ENCODE peak calls at places on chromosomes 3 and 15, in eight cellular contexts. R, C, T, O, K, H, Y and J are unnamed samples.

GRCh38 chr3:84738101-84738500 is 220.7 kb upstream of the CADM2 start:
- DNase-seq in R (no peak), C (peak; percentile 53), T (no peak), O (no peak), K (no peak), H (no peak), Y (no peak), J (no peak)

GRCh38 chr3:119219069-119219468 is 21.6 kb downstream of the B4GALT4 start:
- DNase-seq in R (no peak), C (no peak), T (no peak), O (no peak), K (no peak), H (no peak), Y (no peak), J (no peak)

GRCh38 chr3:155908086-155908485 is 37.6 kb downstream of the GMPS start:
- DNase-seq in R (no peak), C (no peak), T (no peak), O (no peak), K (no peak), H (no peak), Y (no peak), J (no peak)

GRCh38 chr3:122975163-122975923 is 52.2 kb downstream of the SEMA5B start:
- DNase-seq in R (no peak), C (peak; percentile 43), T (no peak), O (peak; percentile 71), K (no peak), H (peak; percentile 58), Y (peak; percentile 26), J (no peak)

GRCh38 chr3:9452417-9452816 is 55.0 kb downstream of the SETD5 start:
- DNase-seq in R (no peak), C (no peak), T (no peak), O (peak; percentile 57), K (no peak), H (peak; percentile 49), Y (no peak), J (no peak)

GRCh38 chr3:172709776-172710708 is 825 bp downstream of the NCEH1 start:
- DNase-seq in R (no peak), C (peak; percentile 80), T (peak; percentile 39), O (peak; percentile 77), K (no peak), H (peak; percentile 39), Y (no peak), J (no peak)

GRCh38 chr15:56243117-56243773 is 434 bp downstream of the RFX7 start:
- DNase-seq in R (peak; percentile 52), C (peak; percentile 94), T (peak; percentile 9), O (peak; percentile 60), K (peak; percentile 24), H (peak; percentile 25), Y (peak; percentile 64), J (peak; percentile 44)

GRCh38 chr3:139111392-139112229 is 66.9 kb upstream of the PRR23C start:
- DNase-seq in R (no peak), C (peak; percentile 67), T (peak; percentile 67), O (peak; percentile 76), K (peak; percentile 57), H (peak; percentile 61), Y (peak; percentile 69), J (peak; percentile 39)

GRCh38 chr3:37986479-37987314 is 3.9 kb upstream of the VILL start:
- DNase-seq in R (no peak), C (peak; percentile 3), T (no peak), O (no peak), K (no peak), H (no peak), Y (peak; percentile 41), J (no peak)

GRCh38 chr15:76160426-76161152 is 100.8 kb downstream of the TMEM266 start:
- DNase-seq in R (no peak), C (no peak), T (no peak), O (peak; percentile 18), K (no peak), H (no peak), Y (no peak), J (no peak)

GRCh38 chr15:64282701-64283100 is 73.3 kb downstream of the CSNK1G1 start:
- DNase-seq in R (no peak), C (no peak), T (no peak), O (no peak), K (no peak), H (peak; percentile 51), Y (no peak), J (no peak)

GRCh38 chr3:24502690-24503089 is 8.0 kb upstream of the THRB start:
- DNase-seq in R (peak; percentile 42), C (no peak), T (no peak), O (peak; percentile 56), K (no peak), H (peak; percentile 88), Y (no peak), J (no peak)

GRCh38 chr3:38031022-38031994 is 1.9 kb upstream of the PLCD1 start:
- DNase-seq in R (no peak), C (no peak), T (no peak), O (peak; percentile 92), K (no peak), H (no peak), Y (no peak), J (no peak)

GRCh38 chr15:78396186-78396814 is 41.7 kb upstream of the IREB2 start:
- DNase-seq in R (no peak), C (no peak), T (no peak), O (no peak), K (no peak), H (no peak), Y (no peak), J (no peak)

GRCh38 chr15:70799667-70800450 is 36.5 kb upstream of the UACA start:
- DNase-seq in R (no peak), C (no peak), T (no peak), O (peak; percentile 90), K (no peak), H (peak; percentile 99), Y (no peak), J (no peak)

GRCh38 chr15:39594056-39594763 is 13.3 kb downstream of the THBS1 start:
- DNase-seq in R (no peak), C (no peak), T (no peak), O (peak; percentile 41), K (no peak), H (no peak), Y (no peak), J (no peak)

GRCh38 chr3:151293127-151293526 is 14.8 kb upstream of the P2RY14 start:
- DNase-seq in R (no peak), C (no peak), T (no peak), O (no peak), K (no peak), H (no peak), Y (no peak), J (no peak)

GRCh38 chr3:8324727-8325126 is 176.9 kb upstream of the LMCD1 start:
- DNase-seq in R (peak; percentile 54), C (no peak), T (peak; percentile 50), O (peak; percentile 68), K (peak; percentile 12), H (peak; percentile 54), Y (peak; percentile 66), J (no peak)

GRCh38 chr3:170499562-170500156 is 81.0 kb downstream of the CLDN11 start:
- DNase-seq in R (no peak), C (peak; percentile 32), T (peak; percentile 60), O (peak; percentile 85), K (no peak), H (peak; percentile 78), Y (no peak), J (peak; percentile 2)

GRCh38 chr3:19946291-19946831 is 536 bp upstream of the RAB5A start:
- DNase-seq in R (no peak), C (no peak), T (no peak), O (peak; percentile 56), K (no peak), H (no peak), Y (no peak), J (no peak)

GRCh38 chr3:141049681-141050080 is 1.5 kb upstream of the SPSB4 start:
- DNase-seq in R (peak; percentile 20), C (no peak), T (peak; percentile 49), O (peak; percentile 23), K (no peak), H (no peak), Y (no peak), J (no peak)

GRCh38 chr3:54433846-54434245 is 311.5 kb downstream of the CACNA2D3 start:
- DNase-seq in R (no peak), C (peak; percentile 19), T (peak; percentile 56), O (no peak), K (no peak), H (no peak), Y (no peak), J (no peak)